ENCODE peak calls at places on chromosomes 7 and 10, in eight cellular contexts. A is HCT116, E is fibroblast of lung, Y is H1, D is ovary, V is uterus, H is right cardiac atrium, U is GM23248. W is an unnamed sample. For H3K4me1, the result is how much of the 10 kb centered on the place peaks cover.

GRCh38 chr7:3463696-3464095 is 162.6 kb downstream of the SDK1 start:
- DNase-seq in Y (no peak), H (no peak), U (no peak), E (no peak), D (no peak), V (no peak), A (no peak), W (no peak)

GRCh38 chr7:43112088-43112940 is at the start of gene HECW1:
- DNase-seq in E (no peak), A (no peak), U (peak), Y (peak), H (no peak), V (no peak), D (peak), W (no peak)

GRCh38 chr10:11684717-11685645 is 57.2 kb upstream of the ECHDC3 start:
- DNase-seq in D (peak), U (peak), Y (no peak), V (peak), E (peak), H (peak), A (peak), W (peak)

GRCh38 chr7:156764016-156764669 is 123.6 kb downstream of the RNF32 start:
- DNase-seq in H (peak), D (peak), A (peak), Y (no peak), E (peak), U (peak), V (peak), W (no peak)

GRCh38 chr7:80279760-80280159 is 145.1 kb downstream of the GNAI1 start:
- DNase-seq in V (peak), Y (no peak), U (no peak), H (no peak), A (no peak), E (no peak), D (peak), W (no peak)

GRCh38 chr10:95445223-95445836 is 115.8 kb downstream of the SORBS1 start:
- DNase-seq in V (peak), E (peak), Y (no peak), H (peak), U (peak), D (peak), A (peak), W (no peak)

GRCh38 chr7:78523903-78524302 is 725.3 kb downstream of the PHTF2 start:
- DNase-seq in V (no peak), D (no peak), U (no peak), Y (no peak), H (no peak), A (no peak), E (no peak), W (no peak)

GRCh38 chr10:28778524-28778923 is 101.2 kb downstream of the BAMBI start:
- DNase-seq in U (no peak), E (peak), Y (no peak), H (no peak), A (no peak), V (no peak), D (no peak), W (no peak)

GRCh38 chr10:1626410-1626809 is 110.9 kb downstream of the ADARB2 start:
- DNase-seq in D (no peak), Y (no peak), E (no peak), H (no peak), A (no peak), U (no peak), V (no peak), W (no peak)

GRCh38 chr10:13401142-13401541 is 53.0 kb upstream of the SEPHS1 start:
- DNase-seq in E (no peak), Y (no peak), V (no peak), A (no peak), D (no peak), H (no peak), U (no peak), W (no peak)

GRCh38 chr10:132784582-132785432 is 1.1 kb downstream of the NKX6-2 start:
- DNase-seq in V (no peak), H (no peak), D (no peak), Y (peak), U (no peak), E (peak), A (no peak), W (no peak)

GRCh38 chr10:132231656-132232552 is 45.2 kb downstream of the DPYSL4 start:
- DNase-seq in D (no peak), A (no peak), V (no peak), H (no peak), U (no peak), E (no peak), Y (no peak), W (no peak)

GRCh38 chr10:126376956-126377355 is 11.3 kb downstream of the ADAM12 start:
- DNase-seq in V (no peak), U (peak), H (no peak), Y (no peak), D (no peak), E (peak), A (no peak), W (no peak)

GRCh38 chr10:71266918-71267442 is 52.1 kb upstream of the SLC29A3 start:
- DNase-seq in U (peak), D (no peak), Y (no peak), H (no peak), V (no peak), A (no peak), E (no peak), W (no peak)

GRCh38 chr7:14242186-14242585 is 252.7 kb upstream of the ETV1 start:
- DNase-seq in A (no peak), D (no peak), H (no peak), U (no peak), Y (no peak), E (no peak), V (no peak), W (no peak)

GRCh38 chr10:43315535-43316245 is 48.8 kb upstream of the RASGEF1A start:
- DNase-seq in E (no peak), U (no peak), Y (no peak), A (no peak), V (no peak), H (no peak), D (no peak), W (no peak)

GRCh38 chr10:89392974-89393373 is 551 bp downstream of the IFIT1 start:
- DNase-seq in Y (no peak), V (peak), D (no peak), H (no peak), A (no peak), E (peak), U (peak), W (no peak)

GRCh38 chr7:47795631-47796030 is 152.6 kb downstream of the PKD1L1 start:
- DNase-seq in E (peak), D (no peak), U (peak), A (no peak), V (no peak), Y (no peak), H (no peak), W (no peak)

GRCh38 chr10:3094565-3095168 is 27.3 kb downstream of the PFKP start:
- DNase-seq in U (no peak), V (no peak), A (no peak), Y (no peak), E (peak), H (no peak), D (no peak), W (no peak)

GRCh38 chr7:140022582-140023211 is 40.1 kb downstream of the PARP12 start:
- DNase-seq in Y (no peak), U (no peak), E (no peak), A (no peak), V (no peak), D (no peak), H (no peak), W (no peak)

GRCh38 chr10:132785433-132786278 is at the start of gene NKX6-2:
- DNase-seq in Y (no peak), U (peak), E (peak), A (no peak), V (no peak), H (no peak), D (no peak), W (no peak)

GRCh38 chr10:35896011-35896410 is 253.9 kb upstream of the FZD8 start:
- DNase-seq in H (no peak), A (no peak), D (no peak), Y (no peak), E (peak), U (peak), V (no peak), W (no peak)

GRCh38 chr10:132916421-132916841 is 25.9 kb downstream of the CFAP46 start:
- DNase-seq in V (no peak), U (no peak), A (no peak), H (no peak), E (no peak), D (no peak), Y (no peak), W (no peak)

GRCh38 chr10:50585921-50586739 is 37.6 kb downstream of the SGMS1 start:
- DNase-seq in D (no peak), A (peak), Y (no peak), U (peak), H (no peak), V (no peak), E (peak), W (no peak)

GRCh38 chr7:7553386-7553785 is 13.3 kb upstream of the MIOS start:
- DNase-seq in U (peak), E (no peak), D (no peak), V (no peak), Y (no peak), A (no peak), H (no peak), W (no peak)

GRCh38 chr10:49606981-49607535 is 3.1 kb upstream of the SLC18A3 start:
- DNase-seq in D (peak), Y (peak), U (peak), V (no peak), H (peak), E (peak), A (no peak), W (peak)

GRCh38 chr10:112526906-112527305 is 79.9 kb downstream of the VTI1A start:
- DNase-seq in U (no peak), H (no peak), E (no peak), D (no peak), V (no peak), A (peak), Y (no peak), W (no peak)

DNA sequence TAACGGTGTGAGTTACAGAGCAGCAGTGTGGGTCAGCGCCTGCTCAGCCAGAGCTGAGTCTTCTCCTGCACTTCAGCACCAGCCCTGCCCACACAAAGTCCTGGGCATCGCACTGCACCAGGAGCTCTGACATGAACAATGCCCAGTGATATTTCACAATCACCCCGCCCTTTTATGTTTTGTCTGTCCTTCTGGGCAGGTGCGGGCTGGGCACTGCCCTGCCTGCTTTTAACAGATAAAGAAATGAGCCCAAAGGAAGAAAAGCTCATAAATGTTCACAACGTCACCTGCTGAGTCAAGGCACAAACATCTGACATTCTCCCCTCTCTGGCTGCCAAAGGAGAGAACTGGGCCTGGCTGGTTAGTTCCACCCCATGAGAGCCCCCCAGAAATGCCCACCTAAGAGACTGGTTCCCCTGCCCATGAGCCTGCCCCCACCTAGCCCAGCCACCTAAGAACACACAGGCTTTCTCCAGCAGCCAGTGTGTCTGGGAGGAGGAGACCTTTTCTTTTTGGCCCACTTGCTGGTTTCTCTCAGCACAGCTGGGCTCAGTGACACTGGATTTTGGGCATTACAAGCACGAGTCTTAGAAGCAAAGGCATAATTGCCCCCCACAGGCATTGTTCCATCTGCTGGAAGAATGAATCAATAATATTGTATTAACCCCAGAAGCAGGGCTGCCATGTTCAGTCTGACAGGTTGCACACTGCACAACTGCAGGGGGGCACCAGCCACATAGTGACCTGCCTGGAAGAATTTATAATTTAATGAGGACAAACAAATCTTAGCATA is 22.3 kb downstream of the CALML3 start:
- DNase-seq in H (no peak), A (peak), E (peak), U (peak), V (peak), D (peak), Y (no peak), W (no peak)
- H3K4me3 ChIP-seq in H (no peak), A (peak), E (no peak), U (peak), V (no peak), D (no peak), Y (no peak), W (no peak)

GRCh38 chr10:86690657-86691084 is 22.4 kb downstream of the LDB3 start:
- DNase-seq in Y (no peak), V (no peak), U (no peak), D (no peak), H (no peak), A (no peak), E (no peak), W (no peak)

GRCh38 chr10:86688398-86688921 is 20.1 kb downstream of the LDB3 start:
- DNase-seq in U (peak), Y (peak), E (peak), D (peak), V (peak), H (peak), A (peak), W (peak)

GRCh38 chr10:86687750-86688149 is 19.4 kb downstream of the LDB3 start:
- DNase-seq in A (no peak), Y (no peak), E (peak), V (no peak), H (no peak), U (peak), D (no peak), W (no peak)

GRCh38 chr10:86690231-86690630 is 21.9 kb downstream of the LDB3 start:
- DNase-seq in E (no peak), U (no peak), A (no peak), V (no peak), Y (no peak), H (no peak), D (no peak), W (no peak)

GRCh38 chr10:86689146-86689545 is 20.8 kb downstream of the LDB3 start:
- DNase-seq in E (no peak), A (no peak), V (no peak), D (peak), H (no peak), U (no peak), Y (no peak), W (no peak)
- H3K27ac ChIP-seq in E (no peak), A (no peak), V (no peak), D (no peak), H (peak), U (no peak), Y (no peak), W (no peak)

DNA sequence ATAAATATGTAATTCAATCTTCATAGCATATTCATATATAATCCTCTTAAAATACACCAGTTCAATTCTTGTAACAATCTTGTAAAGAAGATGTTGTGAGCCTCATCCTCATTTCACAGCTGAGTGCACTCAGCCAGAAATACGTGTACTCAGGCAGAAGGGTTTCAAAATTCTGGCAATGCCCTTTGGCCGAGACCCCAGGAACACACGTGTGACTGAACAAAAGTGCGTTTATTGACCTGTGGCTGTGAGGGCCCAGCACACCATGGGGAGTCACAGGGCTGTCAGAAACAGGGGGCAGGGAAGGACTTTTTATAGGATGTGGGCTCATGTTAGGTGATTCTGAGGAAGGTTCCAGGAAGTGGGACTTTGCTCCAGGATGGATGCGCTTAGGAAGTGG is 21.5 kb downstream of the GIMAP8 start:
- DNase-seq in Y (no peak), D (no peak), H (no peak), U (no peak), V (no peak), A (no peak), E (no peak), W (no peak)
- H3K4me1 ChIP-seq in Y (under half), D (under half), H (under half), U (under half), V (under half), A (under half), E (under half), W (under half)

GRCh38 chr7:91323759-91324158 is 59.5 kb downstream of the FZD1 start:
- DNase-seq in D (peak), H (no peak), Y (no peak), U (no peak), E (no peak), V (no peak), A (no peak), W (no peak)
- H3K4me3 ChIP-seq in D (no peak), H (no peak), Y (no peak), U (no peak), E (no peak), V (no peak), A (no peak), W (no peak)

DNA sequence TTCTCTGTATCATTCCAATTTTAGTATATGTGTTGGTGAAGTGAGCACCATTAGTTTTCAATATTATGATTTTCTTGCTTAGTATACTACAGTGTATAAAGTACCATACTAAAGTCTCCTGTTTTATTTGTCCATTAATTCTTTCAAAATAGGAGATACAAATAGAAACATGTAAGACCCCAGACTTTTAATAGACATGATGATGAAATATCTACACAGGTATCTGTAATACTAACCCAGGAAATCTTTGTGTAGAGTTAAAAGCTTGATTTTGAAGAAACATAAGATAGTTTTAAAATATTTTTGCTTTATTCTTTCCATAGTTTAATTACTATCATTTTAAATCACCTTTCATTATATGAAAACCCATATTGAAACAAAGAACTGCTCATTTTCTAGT is 133.8 kb upstream of the WNT16 start:
- DNase-seq in A (no peak), V (no peak), E (no peak), U (no peak), Y (no peak), H (no peak), D (no peak), W (no peak)
- H3K27ac ChIP-seq in A (no peak), V (no peak), E (no peak), U (no peak), Y (no peak), H (no peak), D (no peak), W (no peak)

GRCh38 chr10:103614511-103615158 is 121.1 kb downstream of the NEURL1 start:
- DNase-seq in V (no peak), Y (no peak), E (no peak), D (no peak), H (no peak), U (peak), A (no peak), W (no peak)
- H3K4me1 ChIP-seq in V (under half), Y (under half), E (half or more), D (under half), H (under half), U (half or more), A (under half), W (under half)

GRCh38 chr10:33546031-33546430 is 211.6 kb upstream of the NRP1 start:
- DNase-seq in H (no peak), Y (no peak), A (no peak), D (no peak), V (no peak), E (no peak), U (no peak), W (no peak)

GRCh38 chr10:33537066-33537465 is 202.6 kb upstream of the NRP1 start:
- DNase-seq in H (no peak), E (peak), U (peak), A (no peak), Y (no peak), V (no peak), D (no peak), W (no peak)

GRCh38 chr10:33547976-33548375 is 213.5 kb upstream of the NRP1 start:
- DNase-seq in A (no peak), U (no peak), V (no peak), D (no peak), E (no peak), H (no peak), Y (no peak), W (no peak)

GRCh38 chr10:33539137-33539536 is 204.7 kb upstream of the NRP1 start:
- DNase-seq in A (no peak), Y (no peak), D (no peak), E (no peak), V (no peak), H (no peak), U (no peak), W (no peak)

GRCh38 chr10:33542747-33543505 is 208.5 kb upstream of the NRP1 start:
- DNase-seq in E (peak), H (no peak), A (no peak), U (peak), Y (no peak), D (no peak), V (no peak), W (no peak)
- H3K4me3 ChIP-seq in E (no peak), H (no peak), A (no peak), U (no peak), Y (no peak), D (no peak), V (no peak), W (no peak)

GRCh38 chr10:100174699-100175677 is 10.8 kb downstream of the ERLIN1 start:
- DNase-seq in E (no peak), U (no peak), H (no peak), V (no peak), A (no peak), Y (no peak), D (no peak), W (no peak)
- H3K27ac ChIP-seq in E (no peak), U (no peak), H (no peak), V (no peak), A (no peak), Y (no peak), D (no peak), W (no peak)